ENCODE peak calls at places on chromosome 3, in seven cellular contexts. O is thoracic aorta, K is pancreas, J is endodermal cell, P is uterus, X is mucosa of descending colon, I is upper lobe of right lung. M is an unnamed sample.

GRCh38 chr3:186021673-186022362 is 84.0 kb upstream of the TRA2B start:
- DNase-seq in J (no peak), I (no peak), P (no peak), K (no peak), O (no peak), X (no peak), M (no peak)

GRCh38 chr3:108602249-108602934 is 12.9 kb downstream of the DZIP3 start:
- DNase-seq in P (no peak), J (no peak), O (no peak), K (no peak), I (no peak), X (no peak), M (no peak)

GRCh38 chr3:16297991-16298885 is 33.2 kb downstream of the OXNAD1 start:
- DNase-seq in K (no peak), P (no peak), J (no peak), O (no peak), X (no peak), I (no peak), M (no peak)

GRCh38 chr3:151146071-151146730 is 56.8 kb downstream of the GPR171 start:
- DNase-seq in X (peak; percentile 67), K (peak; percentile 54), J (peak; percentile 91), P (peak; percentile 60), I (peak; percentile 71), O (peak; percentile 13), M (peak; percentile 66)

GRCh38 chr3:144273611-144274010 is 302.0 kb downstream of the DIPK2A start:
- DNase-seq in I (no peak), P (no peak), O (no peak), J (no peak), X (no peak), K (no peak), M (no peak)

GRCh38 chr3:116517308-116517707 is 72.0 kb upstream of the LSAMP start:
- DNase-seq in O (no peak), K (no peak), I (no peak), P (no peak), X (no peak), J (no peak), M (no peak)

GRCh38 chr3:17115186-17115585 is 230.4 kb downstream of the PLCL2 start:
- DNase-seq in O (no peak), I (no peak), P (no peak), X (no peak), J (no peak), K (no peak), M (no peak)

GRCh38 chr3:97991278-97991652 is 19.0 kb upstream of the RIOX2 start:
- DNase-seq in J (no peak), O (no peak), P (no peak), I (no peak), K (no peak), X (no peak), M (no peak)

GRCh38 chr3:155805204-155805801 is 775 bp downstream of the C3orf33 start:
- DNase-seq in K (peak; percentile 36), I (peak; percentile 67), P (peak; percentile 44), J (no peak), X (peak; percentile 57), O (no peak), M (peak; percentile 49)

GRCh38 chr3:19885468-19885867 is 48.5 kb downstream of the EFHB start:
- DNase-seq in O (no peak), J (no peak), X (no peak), I (no peak), K (no peak), P (no peak), M (no peak)

GRCh38 chr3:183745300-183746098 is 47.9 kb downstream of the YEATS2 start:
- DNase-seq in X (no peak), P (no peak), O (no peak), K (no peak), J (no peak), I (no peak), M (no peak)

GRCh38 chr3:158683216-158683975 is 10.9 kb upstream of the LXN start:
- DNase-seq in K (no peak), J (no peak), I (no peak), O (no peak), X (no peak), P (no peak), M (no peak)

GRCh38 chr3:158678687-158679086 is 6.2 kb upstream of the LXN start:
- DNase-seq in O (no peak), K (no peak), J (no peak), P (no peak), I (no peak), X (no peak), M (no peak)

GRCh38 chr3:158680861-158681260 is 8.4 kb upstream of the LXN start:
- DNase-seq in K (no peak), I (no peak), P (no peak), O (no peak), X (no peak), J (no peak), M (no peak)

GRCh38 chr3:158685151-158685550 is 12.7 kb upstream of the LXN start:
- DNase-seq in J (no peak), K (no peak), P (no peak), I (no peak), X (no peak), O (no peak), M (no peak)

GRCh38 chr3:158679547-158680000 is 7.1 kb upstream of the LXN start:
- DNase-seq in I (no peak), P (no peak), J (no peak), K (no peak), O (no peak), X (no peak), M (no peak)
- TF ChIP-seq CTCF in I (no peak), P (no peak), J (no peak), K (no peak), O (no peak), X (no peak), M (no peak)

GRCh38 chr3:172216267-172216666 is 176.9 kb downstream of the FNDC3B start:
- DNase-seq in J (no peak), X (no peak), P (no peak), K (no peak), O (no peak), I (no peak), M (no peak)

GRCh38 chr3:172211123-172211522 is 171.7 kb downstream of the FNDC3B start:
- DNase-seq in J (no peak), P (no peak), K (no peak), I (no peak), X (no peak), O (no peak), M (no peak)

GRCh38 chr3:172210355-172210754 is 171.0 kb downstream of the FNDC3B start:
- DNase-seq in P (no peak), O (no peak), K (no peak), X (no peak), I (no peak), J (no peak), M (no peak)

GRCh38 chr3:172213765-172214358 is 174.5 kb downstream of the FNDC3B start:
- DNase-seq in I (no peak), P (no peak), X (no peak), J (no peak), K (no peak), O (no peak), M (no peak)

DNA sequence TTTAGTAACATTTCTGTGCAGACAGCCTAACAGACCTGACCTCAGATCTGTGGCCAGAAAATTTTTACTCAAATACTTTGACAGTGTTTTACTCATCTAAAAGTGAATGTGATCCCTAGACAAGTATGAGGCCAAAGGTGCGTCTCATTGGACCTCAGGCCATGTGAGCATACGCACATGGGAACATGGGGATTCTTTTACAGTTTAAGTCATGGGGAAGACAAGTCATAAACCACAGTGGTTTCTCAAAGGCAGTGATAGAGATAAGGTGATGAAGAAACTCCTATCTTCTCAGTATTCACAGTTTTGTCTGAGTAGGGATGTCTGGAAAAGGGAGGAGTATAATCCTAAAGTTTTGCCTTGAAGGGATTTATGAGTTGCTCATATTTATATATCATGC is 173.8 kb downstream of the FNDC3B start:
- DNase-seq in J (no peak), I (no peak), X (no peak), P (no peak), O (no peak), K (no peak), M (no peak)
- H3K4me1 ChIP-seq in J (peaks cover 14% of the 10 kb centered on the region), I (peaks cover 29% of the 10 kb centered on the region), X (peaks cover 16% of the 10 kb centered on the region), P (no peaks in the 10 kb centered on the region), O (peaks cover 83% of the 10 kb centered on the region), K (no peaks in the 10 kb centered on the region), M (peaks cover 50% of the 10 kb centered on the region)

GRCh38 chr3:130429069-130430023 is 83.9 kb downstream of the COL6A5 start:
- DNase-seq in J (peak; percentile 69), O (no peak), P (no peak), I (no peak), K (no peak), X (no peak), M (no peak)

GRCh38 chr3:130425484-130425883 is 80.0 kb downstream of the COL6A5 start:
- DNase-seq in P (no peak), K (no peak), O (no peak), X (no peak), J (no peak), I (no peak), M (no peak)

GRCh38 chr3:130420466-130420865 is 75.0 kb downstream of the COL6A5 start:
- DNase-seq in X (no peak), I (no peak), O (no peak), P (no peak), J (no peak), K (no peak), M (no peak)

GRCh38 chr3:130423064-130423463 is 77.6 kb downstream of the COL6A5 start:
- DNase-seq in I (no peak), J (no peak), K (no peak), O (no peak), X (no peak), P (no peak), M (no peak)

DNA sequence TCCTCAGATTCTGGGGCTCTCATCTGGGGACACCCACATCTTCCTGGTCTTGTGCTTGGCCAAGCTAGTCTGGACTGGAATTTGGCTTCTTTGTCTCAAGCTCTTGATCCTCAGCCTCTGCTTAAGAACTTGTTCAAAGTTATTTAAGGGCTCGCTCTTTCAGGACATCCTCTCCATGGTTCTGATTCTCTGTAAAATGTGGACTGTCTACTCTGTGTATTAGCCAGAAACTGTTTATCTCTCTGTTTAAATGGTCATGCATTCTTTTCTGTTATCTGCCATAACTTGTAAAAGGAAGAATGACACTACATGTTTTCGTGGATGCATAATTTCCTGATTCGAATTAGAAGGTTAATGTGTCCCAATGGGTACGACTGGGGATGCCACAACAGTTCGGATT is 79.4 kb downstream of the COL6A5 start:
- DNase-seq in O (no peak), X (no peak), J (no peak), I (no peak), P (no peak), K (no peak), M (no peak)
- TF ChIP-seq CTCF in O (no peak), X (no peak), J (no peak), I (no peak), P (no peak), K (no peak), M (no peak)

GRCh38 chr3:146546366-146546965 is 2.1 kb upstream of the PLSCR1 start:
- DNase-seq in X (no peak), P (no peak), O (no peak), J (no peak), I (no peak), K (no peak), M (no peak)

GRCh38 chr3:146544929-146545528 is 622 bp upstream of the PLSCR1 start:
- DNase-seq in X (no peak), O (no peak), J (no peak), K (no peak), I (no peak), P (no peak), M (no peak)

GRCh38 chr3:146550743-146551510 is 6.5 kb upstream of the PLSCR1 start:
- DNase-seq in I (no peak), K (no peak), X (no peak), O (no peak), J (no peak), P (no peak), M (no peak)

GRCh38 chr3:146544013-146544928 is at the start of gene PLSCR1:
- DNase-seq in P (peak; percentile 94), K (peak; percentile 95), J (peak; percentile 96), O (peak; percentile 91), I (peak; percentile 97), X (peak; percentile 97), M (peak; percentile 97)

GRCh38 chr3:146547235-146547835 is 2.9 kb upstream of the PLSCR1 start:
- DNase-seq in X (no peak), P (no peak), K (no peak), I (no peak), O (no peak), J (no peak), M (no peak)
- H3K4me1 ChIP-seq in X (no peaks in the 10 kb centered on the region), P (peaks cover 6% of the 10 kb centered on the region), K (no peaks in the 10 kb centered on the region), I (peaks cover 7% of the 10 kb centered on the region), O (peaks cover 23% of the 10 kb centered on the region), J (no peaks in the 10 kb centered on the region), M (peaks cover 11% of the 10 kb centered on the region)